ENCODE peak calls at places on chromosomes 13 and 19, in seven cellular contexts. C is activated CD8-positive, alpha-beta memory T cell treated with anti-CD3 and anti-CD28 coated beads, Interleukin-2, amount 50 U/mL, for 4 hours; Q is adrenal gland; R is immature natural killer cell; M is HEK293T; J is activated CD4-positive, alpha-beta T cell treated with anti-CD3 and anti-CD28 coated beads for 24 hours; A is EH. Z is an unnamed sample.

GRCh38 chr19:4914736-4915501 is 5.6 kb downstream of the UHRF1 start:
- DNase-seq in R (peak), J (peak), Q (no peak), M (no peak), C (peak), A (peak), Z (peak)

GRCh38 chr19:49560358-49560900 is 19.9 kb downstream of the NOSIP start:
- DNase-seq in R (peak), A (no peak), J (no peak), Q (no peak), C (peak), M (no peak), Z (no peak)

GRCh38 chr19:34276614-34277013 is 22.3 kb downstream of the GARRE1 start:
- DNase-seq in M (no peak), Q (no peak), R (no peak), A (no peak), C (no peak), J (no peak), Z (no peak)

GRCh38 chr13:66399873-66400272 is 830.3 kb downstream of the PCDH9 start:
- DNase-seq in C (no peak), A (no peak), R (no peak), J (no peak), M (no peak), Q (no peak), Z (no peak)

GRCh38 chr19:2477141-2477710 is 1.3 kb downstream of the GADD45B start:
- DNase-seq in J (no peak), R (no peak), A (peak), Q (peak), M (no peak), C (peak), Z (peak)

GRCh38 chr19:46180701-46181385 is 32.8 kb downstream of the IGFL2 start:
- DNase-seq in R (no peak), M (no peak), J (no peak), Q (peak), C (no peak), A (peak), Z (no peak)

GRCh38 chr19:5150902-5151741 is 182.2 kb downstream of the KDM4B start:
- DNase-seq in Q (peak), R (no peak), M (no peak), J (no peak), C (no peak), A (no peak), Z (no peak)

GRCh38 chr19:36060430-36060829 is 5.7 kb downstream of the WDR62 start:
- DNase-seq in Q (peak), M (peak), A (peak), R (peak), J (no peak), C (no peak), Z (no peak)

GRCh38 chr19:20078696-20079095 is 896 bp downstream of the ZNF90 start:
- DNase-seq in J (no peak), Q (peak), R (no peak), M (no peak), C (no peak), A (peak), Z (peak)

GRCh38 chr13:108326318-108326717 is 56.8 kb downstream of the TNFSF13B start:
- DNase-seq in M (no peak), J (no peak), Q (no peak), C (no peak), A (no peak), R (peak), Z (no peak)

GRCh38 chr13:44365899-44366298 is 7.7 kb upstream of the SERP2 start:
- DNase-seq in J (no peak), M (no peak), Q (no peak), C (no peak), R (no peak), A (no peak), Z (no peak)

GRCh38 chr19:4962085-4962619 is 6.8 kb upstream of the KDM4B start:
- DNase-seq in J (no peak), M (no peak), R (no peak), C (no peak), A (no peak), Q (no peak), Z (no peak)

GRCh38 chr13:26821766-26822165 is 61.2 kb upstream of the GPR12 start:
- DNase-seq in M (no peak), Q (no peak), C (no peak), J (no peak), R (no peak), A (no peak), Z (no peak)